ENCODE peak calls at places on chromosomes 16 and 17, in seven cellular contexts. One of them, this sample, is unnamed.

GRCh38 chr16:58615280-58615679 is 14.3 kb downstream of the CNOT1 start:
- DNase-seq in HCT116: no peak
- DNase-seq in SK-N-SH: no peak
- DNase-seq in GM12878: no peak
- DNase-seq in H1: no peak
- DNase-seq in K562: no peak
- DNase-seq in HepG2: no peak
- DNase-seq in this sample: no peak

GRCh38 chr17:76924345-76925332 is 56.4 kb downstream of the MGAT5B start:
- DNase-seq in HCT116: no peak
- DNase-seq in SK-N-SH: peak; percentile 69
- DNase-seq in GM12878: no peak
- DNase-seq in H1: no peak
- DNase-seq in K562: no peak
- DNase-seq in HepG2: no peak
- DNase-seq in this sample: no peak

GRCh38 chr17:81391964-81392908 is 3.0 kb upstream of the BAHCC1 start:
- DNase-seq in HCT116: no peak
- DNase-seq in SK-N-SH: peak; percentile 78
- DNase-seq in GM12878: no peak
- DNase-seq in H1: peak; percentile 53
- DNase-seq in K562: no peak
- DNase-seq in HepG2: no peak
- DNase-seq in this sample: no peak

GRCh38 chr16:23072084-23072599 is 77.1 kb downstream of the USP31 start:
- DNase-seq in HCT116: no peak
- DNase-seq in SK-N-SH: peak; percentile 71
- DNase-seq in GM12878: no peak
- DNase-seq in H1: no peak
- DNase-seq in K562: no peak
- DNase-seq in HepG2: no peak
- DNase-seq in this sample: no peak

GRCh38 chr17:73874008-73874407 is 229.8 kb upstream of the SDK2 start:
- DNase-seq in HCT116: no peak
- DNase-seq in SK-N-SH: no peak
- DNase-seq in GM12878: peak; percentile 27
- DNase-seq in H1: no peak
- DNase-seq in K562: no peak
- DNase-seq in HepG2: no peak
- DNase-seq in this sample: no peak

GRCh38 chr17:65103896-65104295 is 33.3 kb upstream of the RGS9 start:
- DNase-seq in HCT116: no peak
- DNase-seq in SK-N-SH: no peak
- DNase-seq in GM12878: no peak
- DNase-seq in H1: no peak
- DNase-seq in K562: no peak
- DNase-seq in HepG2: no peak
- DNase-seq in this sample: no peak

GRCh38 chr17:31251618-31252328 is 45.3 kb downstream of the OMG start:
- DNase-seq in HCT116: no peak
- DNase-seq in SK-N-SH: no peak
- DNase-seq in GM12878: no peak
- DNase-seq in H1: no peak
- DNase-seq in K562: no peak
- DNase-seq in HepG2: peak; percentile 42
- DNase-seq in this sample: no peak

GRCh38 chr17:29572691-29573557 is 4.4 kb downstream of the TP53I13 start:
- DNase-seq in HCT116: no peak
- DNase-seq in SK-N-SH: peak; percentile 89
- DNase-seq in GM12878: no peak
- DNase-seq in H1: peak; percentile 85
- DNase-seq in K562: peak; percentile 64
- DNase-seq in HepG2: no peak
- DNase-seq in this sample: no peak

GRCh38 chr16:14462811-14463210 is 167.2 kb downstream of the PARN start:
- DNase-seq in HCT116: no peak
- DNase-seq in SK-N-SH: no peak
- DNase-seq in GM12878: no peak
- DNase-seq in H1: no peak
- DNase-seq in K562: no peak
- DNase-seq in HepG2: no peak
- DNase-seq in this sample: no peak

GRCh38 chr16:49452568-49452967 is 79.0 kb downstream of the C16orf78 start:
- DNase-seq in HCT116: no peak
- DNase-seq in SK-N-SH: no peak
- DNase-seq in GM12878: no peak
- DNase-seq in H1: no peak
- DNase-seq in K562: no peak
- DNase-seq in HepG2: no peak
- DNase-seq in this sample: no peak

GRCh38 chr16:72856797-72857196 is 191.1 kb downstream of the ZFHX3 start:
- DNase-seq in HCT116: no peak
- DNase-seq in SK-N-SH: peak; percentile 54
- DNase-seq in GM12878: no peak
- DNase-seq in H1: peak; percentile 71
- DNase-seq in K562: peak; percentile 29
- DNase-seq in HepG2: peak; percentile 53
- DNase-seq in this sample: peak; percentile 38

DNA sequence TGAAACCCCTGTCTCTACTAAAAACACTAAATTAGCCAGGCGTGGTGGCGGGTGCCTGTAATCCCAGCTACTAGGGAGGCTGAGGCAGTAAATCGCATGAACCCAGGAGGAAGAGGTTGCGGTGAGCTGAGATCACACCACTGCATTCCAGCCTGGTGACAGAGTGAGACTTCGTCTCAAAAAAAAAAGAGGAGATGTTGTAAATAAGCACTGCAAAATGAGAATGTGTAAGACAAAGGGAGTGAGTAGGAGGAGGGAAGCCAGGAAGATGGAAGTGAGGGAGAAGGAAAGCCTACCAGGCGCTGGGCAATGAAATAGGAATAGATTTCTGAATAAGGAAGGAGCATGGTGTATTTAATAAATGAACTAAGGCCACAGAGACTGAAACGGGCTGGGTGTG is 8.7 kb upstream of the PRPF8 start:
- DNase-seq in HCT116: no peak
- DNase-seq in SK-N-SH: no peak
- DNase-seq in GM12878: no peak
- DNase-seq in H1: no peak
- DNase-seq in K562: no peak
- DNase-seq in HepG2: no peak
- DNase-seq in this sample: no peak
- TF ChIP-seq JUND in HCT116: no peak
- TF ChIP-seq JUND in SK-N-SH: no peak
- TF ChIP-seq JUND in GM12878: no peak
- TF ChIP-seq JUND in H1: no peak
- TF ChIP-seq JUND in K562: no peak
- TF ChIP-seq JUND in HepG2: no peak
- TF ChIP-seq JUND in this sample: no peak

DNA sequence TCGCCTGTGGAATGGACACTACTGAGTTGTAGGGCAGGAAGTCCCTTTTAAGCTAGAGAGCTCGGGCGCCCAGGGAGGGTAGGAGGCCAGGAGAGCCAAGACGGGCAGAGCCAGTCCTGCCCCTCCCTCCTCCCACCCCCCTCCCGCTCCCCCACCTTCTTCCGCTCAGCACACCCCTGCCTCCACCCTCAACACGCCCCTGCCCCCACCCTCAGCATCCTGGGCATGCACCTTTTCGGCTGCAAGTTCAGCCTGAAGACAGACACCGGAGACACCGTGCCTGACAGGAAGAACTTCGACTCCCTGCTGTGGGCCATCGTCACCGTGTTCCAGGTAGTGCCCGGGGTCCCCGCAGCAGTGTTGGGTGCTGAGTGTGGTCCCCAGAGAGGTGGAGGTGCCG is 18.3 kb downstream of the TPSG1 start:
- DNase-seq in HCT116: no peak
- DNase-seq in SK-N-SH: no peak
- DNase-seq in GM12878: no peak
- DNase-seq in H1: no peak
- DNase-seq in K562: no peak
- DNase-seq in HepG2: no peak
- DNase-seq in this sample: no peak
- TF ChIP-seq JUND in HCT116: no peak
- TF ChIP-seq JUND in SK-N-SH: no peak
- TF ChIP-seq JUND in GM12878: no peak
- TF ChIP-seq JUND in H1: no peak
- TF ChIP-seq JUND in K562: no peak
- TF ChIP-seq JUND in HepG2: no peak
- TF ChIP-seq JUND in this sample: no peak

GRCh38 chr16:57371494-57372371 is 557 bp upstream of the CX3CL1 start:
- DNase-seq in HCT116: no peak
- DNase-seq in SK-N-SH: no peak
- DNase-seq in GM12878: no peak
- DNase-seq in H1: no peak
- DNase-seq in K562: no peak
- DNase-seq in HepG2: no peak
- DNase-seq in this sample: no peak

GRCh38 chr16:57365826-57366536 is 6.3 kb upstream of the CX3CL1 start:
- DNase-seq in HCT116: no peak
- DNase-seq in SK-N-SH: no peak
- DNase-seq in GM12878: no peak
- DNase-seq in H1: no peak
- DNase-seq in K562: no peak
- DNase-seq in HepG2: no peak
- DNase-seq in this sample: no peak

GRCh38 chr16:57366544-57367040 is 5.7 kb upstream of the CX3CL1 start:
- DNase-seq in HCT116: no peak
- DNase-seq in SK-N-SH: no peak
- DNase-seq in GM12878: no peak
- DNase-seq in H1: no peak
- DNase-seq in K562: no peak
- DNase-seq in HepG2: no peak
- DNase-seq in this sample: no peak

GRCh38 chr16:57364143-57364542 is 5.6 kb downstream of the CCL22 start:
- DNase-seq in HCT116: no peak
- DNase-seq in SK-N-SH: no peak
- DNase-seq in GM12878: no peak
- DNase-seq in H1: no peak
- DNase-seq in K562: no peak
- DNase-seq in HepG2: no peak
- DNase-seq in this sample: no peak

DNA sequence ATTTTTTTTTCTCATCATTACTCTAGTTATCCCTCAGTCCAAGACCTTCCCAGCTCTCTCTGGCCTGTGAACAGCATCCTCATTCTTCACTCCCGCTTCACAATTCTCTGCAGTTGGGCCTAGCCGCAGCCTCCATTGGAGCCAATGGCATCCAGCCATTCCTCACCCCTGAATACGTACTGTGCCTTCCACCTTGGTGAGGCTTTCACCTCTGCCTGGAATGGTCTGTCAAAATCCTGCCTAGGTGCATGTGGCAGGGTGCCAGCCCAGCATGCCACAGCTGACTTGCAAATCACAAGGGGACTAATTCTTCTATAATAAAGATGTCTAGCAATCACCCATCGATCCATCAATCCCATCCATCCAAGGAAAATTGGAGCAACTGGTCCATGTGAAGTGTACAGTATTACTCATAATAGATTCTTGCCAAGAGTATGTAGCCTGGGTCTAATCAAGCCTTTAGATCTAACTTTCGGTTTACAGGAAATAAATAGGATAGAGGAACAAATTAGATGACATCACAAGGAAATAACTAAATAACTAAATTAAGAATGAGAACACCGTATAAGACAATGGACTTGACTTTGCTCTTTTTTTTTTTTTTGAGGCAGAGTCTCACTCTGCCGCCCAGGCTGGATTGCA is 5.1 kb upstream of the CX3CL1 start:
- DNase-seq in HCT116: no peak
- DNase-seq in SK-N-SH: no peak
- DNase-seq in GM12878: no peak
- DNase-seq in H1: no peak
- DNase-seq in K562: no peak
- DNase-seq in HepG2: no peak
- DNase-seq in this sample: peak; percentile 56
- TF ChIP-seq JUND in HCT116: no peak
- TF ChIP-seq JUND in SK-N-SH: peak; percentile 59
- TF ChIP-seq JUND in GM12878: no peak
- TF ChIP-seq JUND in H1: no peak
- TF ChIP-seq JUND in K562: no peak
- TF ChIP-seq JUND in HepG2: no peak
- TF ChIP-seq JUND in this sample: peak; percentile 44

GRCh38 chr17:63282455-63282854 is 163.7 kb downstream of the CYB561 start:
- DNase-seq in HCT116: no peak
- DNase-seq in SK-N-SH: no peak
- DNase-seq in GM12878: no peak
- DNase-seq in H1: no peak
- DNase-seq in K562: no peak
- DNase-seq in HepG2: no peak
- DNase-seq in this sample: no peak
- TF ChIP-seq JUND in HCT116: no peak
- TF ChIP-seq JUND in SK-N-SH: no peak
- TF ChIP-seq JUND in GM12878: no peak
- TF ChIP-seq JUND in H1: no peak
- TF ChIP-seq JUND in K562: no peak
- TF ChIP-seq JUND in HepG2: no peak
- TF ChIP-seq JUND in this sample: no peak

GRCh38 chr17:42509916-42510315 is 26.1 kb upstream of the NAGLU start:
- DNase-seq in HCT116: no peak
- DNase-seq in SK-N-SH: no peak
- DNase-seq in GM12878: no peak
- DNase-seq in H1: no peak
- DNase-seq in K562: no peak
- DNase-seq in HepG2: no peak
- DNase-seq in this sample: no peak
- TF ChIP-seq JUND in HCT116: no peak
- TF ChIP-seq JUND in SK-N-SH: no peak
- TF ChIP-seq JUND in GM12878: no peak
- TF ChIP-seq JUND in H1: no peak
- TF ChIP-seq JUND in K562: no peak
- TF ChIP-seq JUND in HepG2: no peak
- TF ChIP-seq JUND in this sample: no peak

This sample was measured in T47D.